ENCODE peak calls at places on chromosomes 7 and 10, in eight cellular contexts. H is endodermal cell; U is transverse colon; O is left ventricle myocardium superior; F is AG09309; V is Caco-2; R is activated effector memory CD4-positive, alpha-beta T cell treated with anti-CD3 and anti-CD28 coated beads, Interleukin-2, amount 50 U/mL, for 16 hours; M is NCI-H460. B is an unnamed sample.

GRCh38 chr10:119246862-119247549 is 39.6 kb downstream of the GRK5 start:
- DNase-seq in V (no peak), F (peak; percentile 78), H (no peak), U (no peak), R (no peak), O (no peak), M (no peak), B (peak; percentile 90)

GRCh38 chr10:118581340-118581739 is 14.1 kb downstream of the PRLHR start:
- DNase-seq in H (no peak), F (no peak), M (no peak), V (no peak), O (no peak), R (no peak), U (no peak), B (no peak)

GRCh38 chr10:32298066-32298812 is 48.7 kb downstream of the EPC1 start:
- DNase-seq in U (no peak), O (no peak), H (no peak), F (peak; percentile 35), V (no peak), R (no peak), M (peak; percentile 44), B (peak; percentile 23)

GRCh38 chr10:19937989-19938388 is 121.8 kb downstream of the PLXDC2 start:
- DNase-seq in R (no peak), H (no peak), F (no peak), U (no peak), M (no peak), O (no peak), V (no peak), B (no peak)

GRCh38 chr7:132343196-132343595 is 233.1 kb downstream of the PLXNA4 start:
- DNase-seq in F (peak; percentile 5), M (no peak), R (no peak), U (no peak), H (no peak), V (no peak), O (no peak), B (no peak)

GRCh38 chr10:108556176-108556575 is 1367.1 kb downstream of the XPNPEP1 start:
- DNase-seq in R (no peak), F (no peak), M (no peak), H (no peak), U (no peak), O (no peak), V (no peak), B (no peak)

GRCh38 chr10:124708246-124708779 is 35.9 kb downstream of the FAM53B start:
- DNase-seq in U (no peak), F (no peak), O (no peak), R (no peak), V (no peak), H (no peak), M (no peak), B (no peak)

GRCh38 chr7:73894851-73895441 is 34.0 kb downstream of the TMEM270 start:
- DNase-seq in H (no peak), M (no peak), U (peak; percentile 47), R (no peak), O (peak; percentile 91), F (peak; percentile 86), V (no peak), B (peak; percentile 92)

GRCh38 chr10:125087191-125087896 is 73.0 kb downstream of the CTBP2 start:
- DNase-seq in F (no peak), U (no peak), R (peak; percentile 16), V (no peak), O (no peak), H (no peak), M (no peak), B (no peak)

GRCh38 chr7:1289681-1290261 is 57.1 kb downstream of the UNCX start:
- DNase-seq in U (no peak), M (no peak), R (no peak), O (peak; percentile 27), H (no peak), V (no peak), F (no peak), B (no peak)

GRCh38 chr10:130762481-130762880 is 549.0 kb downstream of the TCERG1L start:
- DNase-seq in V (no peak), O (no peak), M (no peak), R (no peak), H (no peak), U (no peak), F (no peak), B (no peak)

GRCh38 chr10:91420868-91421267 is 10.7 kb downstream of the HECTD2 start:
- DNase-seq in U (no peak), F (no peak), V (no peak), R (no peak), O (no peak), M (no peak), H (no peak), B (no peak)

GRCh38 chr7:92742186-92742585 is 94.2 kb downstream of the CDK6 start:
- DNase-seq in V (no peak), H (no peak), R (no peak), F (no peak), O (no peak), U (no peak), M (no peak), B (no peak)

B was measured in AG09319.